ENCODE peak calls at places on chromosomes 11 and 22, in seven cellular contexts. P is DND-41; T is activated T-cell treated with anti-CD3 and anti-CD28 coated beads, Interleukin-2, amount 50 U/mL, for 4 hours; X is activated CD4-positive, alpha-beta T cell treated with anti-CD3 and anti-CD28 coated beads for 36 hours; G is left lung; C is naive thymus-derived CD4-positive, alpha-beta T cell; V is heart right ventricle. A is an unnamed sample.

GRCh38 chr11:130121430-130121978 is 38.1 kb upstream of the ST14 start:
- ATAC-seq in P (no peak), T (peak; percentile 82), X (peak; percentile 76), G (no peak), C (no peak), V (no peak), A (no peak)

GRCh38 chr11:29271616-29272015 is 745.2 kb downstream of the KCNA4 start:
- ATAC-seq in P (no peak), T (no peak), X (no peak), G (no peak), C (no peak), V (no peak), A (no peak)

GRCh38 chr11:130555251-130555841 is 106.9 kb downstream of the ADAMTS15 start:
- ATAC-seq in P (no peak), T (no peak), X (no peak), G (no peak), C (no peak), V (peak; percentile 57), A (no peak)

GRCh38 chr22:49964136-49964492 is 3.5 kb downstream of the PIM3 start:
- ATAC-seq in P (no peak), T (no peak), X (no peak), G (no peak), C (no peak), V (no peak), A (no peak)

GRCh38 chr22:38461057-38461413 is 6.0 kb upstream of the KCNJ4 start:
- ATAC-seq in P (peak; percentile 22), T (peak; percentile 21), X (peak; percentile 27), G (peak; percentile 23), C (peak; percentile 22), V (peak; percentile 22), A (peak; percentile 52)

GRCh38 chr11:2481253-2481652 is 36.4 kb downstream of the KCNQ1 start:
- ATAC-seq in P (no peak), T (peak; percentile 79), X (peak; percentile 77), G (peak; percentile 39), C (peak; percentile 55), V (no peak), A (no peak)

GRCh38 chr11:65640483-65641207 is 2.7 kb downstream of the SIPA1 start:
- ATAC-seq in P (no peak), T (no peak), X (no peak), G (peak; percentile 13), C (peak; percentile 11), V (no peak), A (peak; percentile 41)

GRCh38 chr11:1053121-1053901 is 16.8 kb upstream of the MUC6 start:
- ATAC-seq in P (no peak), T (no peak), X (no peak), G (no peak), C (no peak), V (no peak), A (no peak)

GRCh38 chr11:106879029-106879428 is 139.2 kb downstream of the GUCY1A2 start:
- ATAC-seq in P (no peak), T (no peak), X (no peak), G (peak; percentile 87), C (no peak), V (no peak), A (no peak)

GRCh38 chr22:29855611-29856181 is 17.6 kb upstream of the ASCC2 start:
- ATAC-seq in P (no peak), T (no peak), X (no peak), G (peak; percentile 44), C (peak; percentile 76), V (peak; percentile 96), A (no peak)

GRCh38 chr11:4826425-4826824 is 5.3 kb downstream of the OR51F2 start:
- ATAC-seq in P (no peak), T (no peak), X (no peak), G (peak; percentile 23), C (no peak), V (peak; percentile 62), A (no peak)

GRCh38 chr22:28004021-28004420 is 85.0 kb upstream of the PITPNB start:
- ATAC-seq in P (no peak), T (no peak), X (no peak), G (no peak), C (no peak), V (no peak), A (no peak)

GRCh38 chr11:106031210-106031845 is 9.3 kb upstream of the MSANTD4 start:
- ATAC-seq in P (no peak), T (no peak), X (peak; percentile 65), G (no peak), C (no peak), V (no peak), A (no peak)